ENCODE peak calls at places on chromosome 9, in four cellular contexts. One of them, this sample, is unnamed.

GRCh38 chr9:69470186-69470977 is 145.4 kb downstream of the ENTREP1 start:
- DNase-seq in tibial artery: no peak
- DNase-seq in BJ: no peak
- DNase-seq in Peyer's patch: no peak
- DNase-seq in this sample: no peak

GRCh38 chr9:31394040-31394473 is 990.4 kb upstream of the ACO1 start:
- DNase-seq in BJ: no peak
- DNase-seq in tibial artery: no peak
- DNase-seq in Peyer's patch: no peak
- DNase-seq in this sample: no peak

GRCh38 chr9:109910616-109911568 is 130.9 kb downstream of the PALM2AKAP2 start:
- DNase-seq in BJ: peak; percentile 46
- DNase-seq in tibial artery: no peak
- DNase-seq in Peyer's patch: no peak
- DNase-seq in this sample: peak; percentile 85

GRCh38 chr9:94772654-94773303 is 46.3 kb downstream of the AOPEP start:
- DNase-seq in Peyer's patch: no peak
- DNase-seq in tibial artery: no peak
- DNase-seq in BJ: peak; percentile 46
- DNase-seq in this sample: peak; percentile 62

GRCh38 chr9:4417578-4418325 is 72.5 kb upstream of the SLC1A1 start:
- DNase-seq in Peyer's patch: no peak
- DNase-seq in tibial artery: no peak
- DNase-seq in BJ: peak; percentile 37
- DNase-seq in this sample: peak; percentile 92

GRCh38 chr9:113508111-113508749 is 44.7 kb downstream of the RGS3 start:
- DNase-seq in Peyer's patch: no peak
- DNase-seq in BJ: no peak
- DNase-seq in tibial artery: no peak
- DNase-seq in this sample: no peak

GRCh38 chr9:116387934-116388714 is 234.5 kb downstream of the PAPPA start:
- DNase-seq in Peyer's patch: no peak
- DNase-seq in tibial artery: no peak
- DNase-seq in BJ: no peak
- DNase-seq in this sample: no peak

GRCh38 chr9:79277916-79278447 is 293.8 kb upstream of the TLE4 start:
- DNase-seq in BJ: no peak
- DNase-seq in Peyer's patch: no peak
- DNase-seq in tibial artery: no peak
- DNase-seq in this sample: no peak

GRCh38 chr9:98924971-98925820 is 18.5 kb upstream of the COL15A1 start:
- DNase-seq in tibial artery: no peak
- DNase-seq in BJ: no peak
- DNase-seq in Peyer's patch: no peak
- DNase-seq in this sample: no peak

GRCh38 chr9:99005651-99006050 is 61.9 kb downstream of the COL15A1 start:
- DNase-seq in tibial artery: no peak
- DNase-seq in Peyer's patch: no peak
- DNase-seq in BJ: no peak
- DNase-seq in this sample: no peak

GRCh38 chr9:70600479-70600878 is 186.0 kb upstream of the KLF9 start:
- DNase-seq in tibial artery: peak; percentile 64
- DNase-seq in BJ: peak; percentile 47
- DNase-seq in Peyer's patch: no peak
- DNase-seq in this sample: peak; percentile 87

GRCh38 chr9:69476016-69476415 is 151.0 kb downstream of the ENTREP1 start:
- DNase-seq in Peyer's patch: no peak
- DNase-seq in BJ: no peak
- DNase-seq in tibial artery: no peak
- DNase-seq in this sample: no peak

GRCh38 chr9:88680505-88681160 is 145.7 kb downstream of the NXNL2 start:
- DNase-seq in BJ: no peak
- DNase-seq in tibial artery: no peak
- DNase-seq in Peyer's patch: no peak
- DNase-seq in this sample: no peak

GRCh38 chr9:3342159-3342777 is 183.5 kb downstream of the RFX3 start:
- DNase-seq in BJ: no peak
- DNase-seq in tibial artery: no peak
- DNase-seq in Peyer's patch: no peak
- DNase-seq in this sample: peak; percentile 21

GRCh38 chr9:10255758-10256157 is 357.0 kb downstream of the PTPRD start:
- DNase-seq in BJ: no peak
- DNase-seq in Peyer's patch: no peak
- DNase-seq in tibial artery: no peak
- DNase-seq in this sample: no peak

GRCh38 chr9:38274746-38275250 is 117.7 kb upstream of the ALDH1B1 start:
- DNase-seq in tibial artery: no peak
- DNase-seq in Peyer's patch: no peak
- DNase-seq in BJ: no peak
- DNase-seq in this sample: no peak

GRCh38 chr9:124551472-124552339 is 44.5 kb upstream of the NR5A1 start:
- DNase-seq in tibial artery: no peak
- DNase-seq in Peyer's patch: no peak
- DNase-seq in BJ: no peak
- DNase-seq in this sample: peak; percentile 68

GRCh38 chr9:104279535-104280215 is 185.6 kb downstream of the SMC2 start:
- DNase-seq in BJ: no peak
- DNase-seq in Peyer's patch: no peak
- DNase-seq in tibial artery: no peak
- DNase-seq in this sample: peak; percentile 64

GRCh38 chr9:131740898-131741297 is 1.0 kb upstream of the RAPGEF1 start:
- DNase-seq in Peyer's patch: no peak
- DNase-seq in tibial artery: no peak
- DNase-seq in BJ: no peak
- DNase-seq in this sample: no peak

GRCh38 chr9:37405764-37406380 is 16.6 kb upstream of the GRHPR start:
- DNase-seq in tibial artery: no peak
- DNase-seq in Peyer's patch: no peak
- DNase-seq in BJ: no peak
- DNase-seq in this sample: peak; percentile 21

GRCh38 chr9:110255417-110256141 is 728 bp downstream of the TXN start:
- DNase-seq in tibial artery: peak; percentile 58
- DNase-seq in Peyer's patch: peak; percentile 63
- DNase-seq in BJ: no peak
- DNase-seq in this sample: peak; percentile 50

GRCh38 chr9:37938121-37938906 is 34.4 kb upstream of the SLC25A51 start:
- DNase-seq in Peyer's patch: no peak
- DNase-seq in BJ: peak; percentile 47
- DNase-seq in tibial artery: no peak
- DNase-seq in this sample: peak; percentile 68

GRCh38 chr9:16368425-16369087 is 501.9 kb downstream of the BNC2 start:
- DNase-seq in Peyer's patch: no peak
- DNase-seq in BJ: no peak
- DNase-seq in tibial artery: no peak
- DNase-seq in this sample: peak; percentile 35

GRCh38 chr9:135098400-135099105 is 11.1 kb downstream of the OLFM1 start:
- DNase-seq in tibial artery: no peak
- DNase-seq in Peyer's patch: no peak
- DNase-seq in BJ: no peak
- DNase-seq in this sample: no peak

GRCh38 chr9:116144038-116144437 is 9.6 kb upstream of the PAPPA start:
- DNase-seq in tibial artery: no peak
- DNase-seq in BJ: no peak
- DNase-seq in Peyer's patch: no peak
- DNase-seq in this sample: peak; percentile 53

GRCh38 chr9:121528642-121529041 is 29.0 kb upstream of the GGTA1 start:
- DNase-seq in tibial artery: no peak
- DNase-seq in Peyer's patch: no peak
- DNase-seq in BJ: no peak
- DNase-seq in this sample: no peak

GRCh38 chr9:36136894-36137391 is 410 bp downstream of the GLIPR2 start:
- DNase-seq in tibial artery: no peak
- DNase-seq in Peyer's patch: no peak
- DNase-seq in BJ: no peak
- DNase-seq in this sample: no peak

GRCh38 chr9:99264070-99264469 is 42.0 kb downstream of the SEC61B start:
- DNase-seq in tibial artery: no peak
- DNase-seq in Peyer's patch: no peak
- DNase-seq in BJ: no peak
- DNase-seq in this sample: no peak

GRCh38 chr9:122468735-122469134 is 9.0 kb downstream of the OR1J1 start:
- DNase-seq in Peyer's patch: no peak
- DNase-seq in BJ: peak; percentile 93
- DNase-seq in tibial artery: no peak
- DNase-seq in this sample: peak; percentile 99

GRCh38 chr9:101705135-101705661 is 33.2 kb downstream of the GRIN3A start:
- DNase-seq in BJ: no peak
- DNase-seq in Peyer's patch: no peak
- DNase-seq in tibial artery: no peak
- DNase-seq in this sample: peak; percentile 11

GRCh38 chr9:107249665-107250285 is 33.3 kb upstream of the RAD23B start:
- DNase-seq in Peyer's patch: no peak
- DNase-seq in tibial artery: no peak
- DNase-seq in BJ: no peak
- DNase-seq in this sample: peak; percentile 49

GRCh38 chr9:85658716-85659115 is 83.0 kb downstream of the AGTPBP1 start:
- DNase-seq in Peyer's patch: no peak
- DNase-seq in BJ: no peak
- DNase-seq in tibial artery: no peak
- DNase-seq in this sample: no peak

GRCh38 chr9:19429590-19429989 is 20.8 kb downstream of the ACER2 start:
- DNase-seq in Peyer's patch: no peak
- DNase-seq in BJ: no peak
- DNase-seq in tibial artery: no peak
- DNase-seq in this sample: no peak

GRCh38 chr9:126148994-126149393 is 177.6 kb upstream of the MVB12B start:
- DNase-seq in BJ: no peak
- DNase-seq in tibial artery: no peak
- DNase-seq in Peyer's patch: no peak
- DNase-seq in this sample: no peak

DNA sequence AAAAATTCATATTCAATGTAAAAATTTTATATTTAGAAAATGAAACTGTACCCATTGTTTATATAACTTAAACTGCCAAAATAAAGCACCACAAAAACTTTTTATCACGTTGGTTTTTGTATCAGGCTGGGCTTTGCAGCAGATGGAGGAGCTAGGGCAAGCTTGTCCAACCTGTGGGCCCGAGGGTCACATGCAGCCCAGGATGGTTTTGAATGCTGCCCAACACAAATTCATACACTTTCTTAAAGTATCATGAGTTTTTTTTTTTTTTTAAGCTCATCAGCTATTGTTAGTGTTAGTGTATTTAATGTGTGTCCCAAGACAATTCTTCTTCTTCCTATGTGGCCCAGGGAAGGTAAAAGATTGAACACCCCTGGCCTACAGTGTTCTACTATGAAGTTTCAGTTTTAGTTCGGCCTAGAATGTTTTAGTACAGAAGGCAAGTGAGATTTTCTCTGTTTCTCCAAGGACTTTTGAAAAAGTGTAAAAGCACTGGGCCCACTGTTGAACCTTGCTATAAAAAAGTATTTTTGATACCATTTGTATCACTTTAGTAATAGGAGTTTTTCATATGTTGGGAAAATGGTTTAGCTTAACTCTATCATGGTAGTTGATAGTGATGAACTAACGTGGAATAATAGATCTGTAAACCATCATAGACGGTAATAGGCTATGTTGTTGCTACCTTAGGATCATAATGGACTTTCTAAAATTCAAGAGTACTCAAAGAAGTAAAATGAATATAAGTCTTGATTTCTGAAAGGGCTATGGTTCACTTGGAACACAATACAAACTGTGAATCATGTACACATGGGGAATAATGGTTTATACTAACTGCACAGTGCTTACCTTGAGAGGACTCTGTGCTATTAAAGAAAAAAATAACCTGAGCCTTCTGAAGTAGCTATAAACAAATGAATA is 2.9 kb downstream of the CDKN2A start:
- DNase-seq in tibial artery: no peak
- DNase-seq in BJ: no peak
- DNase-seq in Peyer's patch: no peak
- DNase-seq in this sample: no peak
- H3K4me3 ChIP-seq in tibial artery: no peak overlapping the region
- H3K4me3 ChIP-seq in BJ: no peak overlapping the region
- H3K4me3 ChIP-seq in Peyer's patch: no peak overlapping the region
- H3K4me3 ChIP-seq in this sample: no peak overlapping the region

GRCh38 chr9:108412755-108413154 is 443.0 kb downstream of the ACTL7B start:
- DNase-seq in BJ: no peak
- DNase-seq in tibial artery: no peak
- DNase-seq in Peyer's patch: no peak
- DNase-seq in this sample: no peak

GRCh38 chr9:108411632-108412031 is 444.2 kb downstream of the ACTL7B start:
- DNase-seq in BJ: no peak
- DNase-seq in Peyer's patch: no peak
- DNase-seq in tibial artery: no peak
- DNase-seq in this sample: no peak

GRCh38 chr9:108410161-108410560 is 445.6 kb downstream of the ACTL7B start:
- DNase-seq in tibial artery: no peak
- DNase-seq in BJ: no peak
- DNase-seq in Peyer's patch: no peak
- DNase-seq in this sample: no peak
- TF ChIP-seq CTCF in tibial artery: no peak
- TF ChIP-seq CTCF in BJ: no peak
- TF ChIP-seq CTCF in Peyer's patch: no peak
- TF ChIP-seq CTCF in this sample: no peak

GRCh38 chr9:92763721-92764380 is 782 bp downstream of the BICD2 start:
- DNase-seq in tibial artery: peak; percentile 36
- DNase-seq in BJ: no peak
- DNase-seq in Peyer's patch: peak; percentile 52
- DNase-seq in this sample: no peak

GRCh38 chr9:92759990-92760893 is 4.4 kb downstream of the BICD2 start:
- DNase-seq in BJ: no peak
- DNase-seq in tibial artery: no peak
- DNase-seq in Peyer's patch: no peak
- DNase-seq in this sample: peak; percentile 76

GRCh38 chr9:92761686-92762085 is 2.9 kb downstream of the BICD2 start:
- DNase-seq in Peyer's patch: no peak
- DNase-seq in tibial artery: no peak
- DNase-seq in BJ: no peak
- DNase-seq in this sample: no peak

GRCh38 chr9:92762781-92763708 is 1.6 kb downstream of the BICD2 start:
- DNase-seq in tibial artery: no peak
- DNase-seq in Peyer's patch: no peak
- DNase-seq in BJ: no peak
- DNase-seq in this sample: no peak

GRCh38 chr9:92762196-92762595 is 2.4 kb downstream of the BICD2 start:
- DNase-seq in BJ: no peak
- DNase-seq in Peyer's patch: no peak
- DNase-seq in tibial artery: no peak
- DNase-seq in this sample: no peak
- H3K4me3 ChIP-seq in BJ: no peak overlapping the region
- H3K4me3 ChIP-seq in Peyer's patch: no peak overlapping the region
- H3K4me3 ChIP-seq in tibial artery: peak overlapping the region; percentile 4
- H3K4me3 ChIP-seq in this sample: peak overlapping the region; percentile 94

GRCh38 chr9:92179286-92180002 is 64.2 kb upstream of the SPTLC1 start:
- DNase-seq in tibial artery: no peak
- DNase-seq in Peyer's patch: no peak
- DNase-seq in BJ: no peak
- DNase-seq in this sample: no peak

GRCh38 chr9:92181296-92181695 is 66.1 kb upstream of the SPTLC1 start:
- DNase-seq in Peyer's patch: no peak
- DNase-seq in tibial artery: no peak
- DNase-seq in BJ: no peak
- DNase-seq in this sample: no peak

GRCh38 chr9:92183449-92183848 is 68.2 kb upstream of the SPTLC1 start:
- DNase-seq in BJ: no peak
- DNase-seq in Peyer's patch: no peak
- DNase-seq in tibial artery: no peak
- DNase-seq in this sample: no peak

GRCh38 chr9:92177591-92177990 is 62.4 kb upstream of the SPTLC1 start:
- DNase-seq in tibial artery: no peak
- DNase-seq in BJ: no peak
- DNase-seq in Peyer's patch: no peak
- DNase-seq in this sample: no peak

GRCh38 chr9:92180669-92181181 is 65.5 kb upstream of the SPTLC1 start:
- DNase-seq in tibial artery: no peak
- DNase-seq in BJ: peak; percentile 67
- DNase-seq in Peyer's patch: no peak
- DNase-seq in this sample: peak; percentile 89
- TF ChIP-seq CTCF in tibial artery: no peak
- TF ChIP-seq CTCF in BJ: no peak
- TF ChIP-seq CTCF in Peyer's patch: no peak
- TF ChIP-seq CTCF in this sample: peak; percentile 22